ENCODE peak calls at places on chromosomes 11 and 22, in seven cellular contexts. One of them, this sample, is unnamed. For H3K4me1, the result is how much of the 10 kb centered on the place peaks cover.

GRCh38 chr11:26442131-26442530 is 110.2 kb downstream of the ANO3 start:
- DNase-seq in HepG2: no peak
- DNase-seq in SK-N-SH: no peak
- DNase-seq in HCT116: no peak
- DNase-seq in H1: no peak
- DNase-seq in K562: no peak
- DNase-seq in GM12878: no peak
- DNase-seq in this sample: no peak

GRCh38 chr11:69460540-69461257 is 20.8 kb upstream of the LINC01488 start:
- DNase-seq in HepG2: peak
- DNase-seq in HCT116: peak
- DNase-seq in GM12878: no peak
- DNase-seq in H1: no peak
- DNase-seq in K562: no peak
- DNase-seq in SK-N-SH: no peak
- DNase-seq in this sample: no peak

GRCh38 chr22:31625661-31626426 is 36.2 kb downstream of the PISD start:
- DNase-seq in HCT116: no peak
- DNase-seq in K562: peak
- DNase-seq in H1: no peak
- DNase-seq in GM12878: no peak
- DNase-seq in HepG2: no peak
- DNase-seq in SK-N-SH: no peak
- DNase-seq in this sample: peak

GRCh38 chr11:115222863-115223530 is 281.2 kb downstream of the CADM1 start:
- DNase-seq in GM12878: peak
- DNase-seq in K562: no peak
- DNase-seq in SK-N-SH: no peak
- DNase-seq in H1: no peak
- DNase-seq in HCT116: no peak
- DNase-seq in HepG2: no peak
- DNase-seq in this sample: no peak

GRCh38 chr11:74820763-74821162 is 72.1 kb downstream of the RNF169 start:
- DNase-seq in HepG2: peak
- DNase-seq in GM12878: no peak
- DNase-seq in SK-N-SH: no peak
- DNase-seq in HCT116: no peak
- DNase-seq in H1: no peak
- DNase-seq in K562: no peak
- DNase-seq in this sample: no peak

GRCh38 chr11:72009156-72009555 is 10.4 kb downstream of the IL18BP start:
- DNase-seq in HepG2: no peak
- DNase-seq in GM12878: no peak
- DNase-seq in HCT116: no peak
- DNase-seq in K562: no peak
- DNase-seq in H1: no peak
- DNase-seq in SK-N-SH: no peak
- DNase-seq in this sample: no peak

GRCh38 chr11:3009481-3009880 is 17.4 kb upstream of the NAP1L4 start:
- DNase-seq in SK-N-SH: no peak
- DNase-seq in K562: no peak
- DNase-seq in HepG2: no peak
- DNase-seq in HCT116: no peak
- DNase-seq in GM12878: no peak
- DNase-seq in H1: no peak
- DNase-seq in this sample: no peak

GRCh38 chr11:57497303-57498247 is 17.9 kb downstream of the SLC43A1 start:
- DNase-seq in GM12878: no peak
- DNase-seq in SK-N-SH: no peak
- DNase-seq in HepG2: peak
- DNase-seq in K562: no peak
- DNase-seq in H1: no peak
- DNase-seq in HCT116: no peak
- DNase-seq in this sample: no peak

GRCh38 chr11:123193742-123194141 is 1.3 kb downstream of the CLMP start:
- DNase-seq in H1: no peak
- DNase-seq in K562: no peak
- DNase-seq in GM12878: no peak
- DNase-seq in SK-N-SH: peak
- DNase-seq in HCT116: no peak
- DNase-seq in HepG2: no peak
- DNase-seq in this sample: no peak

GRCh38 chr22:17086301-17086700 is 1.5 kb downstream of the IL17RA start:
- DNase-seq in K562: no peak
- DNase-seq in HepG2: no peak
- DNase-seq in H1: no peak
- DNase-seq in HCT116: no peak
- DNase-seq in GM12878: no peak
- DNase-seq in SK-N-SH: no peak
- DNase-seq in this sample: no peak

GRCh38 chr11:19433791-19434190 is 193.0 kb upstream of the E2F8 start:
- DNase-seq in H1: no peak
- DNase-seq in HCT116: no peak
- DNase-seq in SK-N-SH: no peak
- DNase-seq in GM12878: no peak
- DNase-seq in HepG2: no peak
- DNase-seq in K562: no peak
- DNase-seq in this sample: no peak

GRCh38 chr11:19433367-19433766 is 192.6 kb upstream of the E2F8 start:
- DNase-seq in K562: no peak
- DNase-seq in HCT116: no peak
- DNase-seq in HepG2: no peak
- DNase-seq in GM12878: peak
- DNase-seq in SK-N-SH: no peak
- DNase-seq in H1: no peak
- DNase-seq in this sample: no peak

GRCh38 chr11:19431059-19431398 is 190.3 kb upstream of the E2F8 start:
- DNase-seq in HepG2: no peak
- DNase-seq in H1: no peak
- DNase-seq in SK-N-SH: no peak
- DNase-seq in HCT116: no peak
- DNase-seq in K562: no peak
- DNase-seq in GM12878: no peak
- DNase-seq in this sample: no peak

GRCh38 chr11:19430346-19431058 is 189.8 kb upstream of the E2F8 start:
- DNase-seq in SK-N-SH: no peak
- DNase-seq in K562: no peak
- DNase-seq in HCT116: no peak
- DNase-seq in GM12878: no peak
- DNase-seq in HepG2: no peak
- DNase-seq in H1: no peak
- DNase-seq in this sample: no peak

DNA sequence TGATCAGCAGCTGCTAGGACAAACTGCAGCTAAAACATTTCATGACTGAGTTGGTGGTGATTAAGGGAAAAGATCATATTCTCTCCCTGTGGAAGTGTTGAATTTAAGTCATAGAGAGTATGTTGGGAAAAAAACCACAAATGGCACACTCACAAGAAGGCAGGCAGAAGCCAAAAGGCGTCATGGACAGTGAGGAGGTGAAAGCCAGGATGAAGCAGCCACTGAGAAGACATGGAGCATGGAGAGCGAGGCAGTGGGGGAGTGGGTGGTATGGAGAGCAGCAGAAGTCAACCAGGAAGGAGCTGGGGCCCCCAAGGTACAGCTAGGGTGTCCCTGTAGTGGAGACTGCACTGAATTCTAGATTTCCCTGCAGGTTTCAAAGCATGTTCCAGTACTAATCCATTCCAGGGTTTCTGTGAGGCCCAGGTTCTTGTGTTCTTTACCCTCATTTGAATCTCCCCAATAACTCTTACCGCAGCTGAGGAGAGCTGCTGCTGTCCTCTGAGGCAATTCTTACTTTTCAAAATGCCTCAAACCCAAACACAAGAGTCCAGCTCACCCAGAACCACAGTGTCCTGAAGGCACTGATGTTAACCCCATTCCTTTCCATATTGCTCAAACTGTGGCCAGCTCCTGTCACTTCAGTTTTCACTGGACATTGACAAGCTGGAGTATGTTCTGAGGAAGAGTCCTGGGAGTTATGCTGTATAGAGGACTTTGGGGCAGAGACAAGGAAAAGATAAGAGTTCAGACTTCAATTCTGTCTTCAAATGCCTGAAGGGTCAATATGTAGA is 191.8 kb upstream of the E2F8 start:
- DNase-seq in K562: no peak
- DNase-seq in H1: no peak
- DNase-seq in HepG2: no peak
- DNase-seq in SK-N-SH: no peak
- DNase-seq in GM12878: peak
- DNase-seq in HCT116: no peak
- DNase-seq in this sample: no peak
- H3K4me3 ChIP-seq in K562: no peak
- H3K4me3 ChIP-seq in H1: no peak
- H3K4me3 ChIP-seq in HepG2: no peak
- H3K4me3 ChIP-seq in SK-N-SH: no peak
- H3K4me3 ChIP-seq in GM12878: peak
- H3K4me3 ChIP-seq in HCT116: no peak
- H3K4me3 ChIP-seq in this sample: no peak

GRCh38 chr11:66328036-66328306 is 8.3 kb downstream of the RIN1 start:
- DNase-seq in H1: no peak
- DNase-seq in SK-N-SH: no peak
- DNase-seq in HepG2: no peak
- DNase-seq in HCT116: no peak
- DNase-seq in K562: no peak
- DNase-seq in GM12878: no peak
- DNase-seq in this sample: no peak
- TF ChIP-seq YY1 in H1: no peak
- TF ChIP-seq YY1 in SK-N-SH: no peak
- TF ChIP-seq YY1 in HepG2: no peak
- TF ChIP-seq YY1 in HCT116: no peak
- TF ChIP-seq YY1 in K562: no peak
- TF ChIP-seq YY1 in GM12878: no peak
- TF ChIP-seq YY1 in this sample: no peak

GRCh38 chr11:13260196-13260962 is 17.2 kb upstream of the BMAL1 start:
- DNase-seq in H1: no peak
- DNase-seq in K562: no peak
- DNase-seq in HepG2: no peak
- DNase-seq in GM12878: no peak
- DNase-seq in HCT116: no peak
- DNase-seq in SK-N-SH: no peak
- DNase-seq in this sample: no peak

GRCh38 chr11:13261600-13262061 is 16.0 kb upstream of the BMAL1 start:
- DNase-seq in H1: no peak
- DNase-seq in HCT116: peak
- DNase-seq in HepG2: no peak
- DNase-seq in K562: no peak
- DNase-seq in GM12878: no peak
- DNase-seq in SK-N-SH: no peak
- DNase-seq in this sample: no peak

GRCh38 chr11:13259374-13259773 is 18.2 kb upstream of the BMAL1 start:
- DNase-seq in HepG2: no peak
- DNase-seq in HCT116: no peak
- DNase-seq in SK-N-SH: no peak
- DNase-seq in H1: no peak
- DNase-seq in K562: no peak
- DNase-seq in GM12878: no peak
- DNase-seq in this sample: no peak

GRCh38 chr11:13262096-13262495 is 15.5 kb upstream of the BMAL1 start:
- DNase-seq in HCT116: peak
- DNase-seq in H1: no peak
- DNase-seq in HepG2: no peak
- DNase-seq in GM12878: no peak
- DNase-seq in SK-N-SH: no peak
- DNase-seq in K562: no peak
- DNase-seq in this sample: no peak

GRCh38 chr11:13260963-13261599 is 16.5 kb upstream of the BMAL1 start:
- DNase-seq in K562: no peak
- DNase-seq in HCT116: no peak
- DNase-seq in SK-N-SH: no peak
- DNase-seq in HepG2: no peak
- DNase-seq in GM12878: no peak
- DNase-seq in H1: no peak
- DNase-seq in this sample: no peak
- H3K4me1 ChIP-seq in K562: under half
- H3K4me1 ChIP-seq in HCT116: under half
- H3K4me1 ChIP-seq in SK-N-SH: under half
- H3K4me1 ChIP-seq in HepG2: under half
- H3K4me1 ChIP-seq in GM12878: under half
- H3K4me1 ChIP-seq in H1: under half
- H3K4me1 ChIP-seq in this sample: under half

GRCh38 chr11:58659404-58659803 is 36.9 kb downstream of the CNTF start:
- DNase-seq in GM12878: no peak
- DNase-seq in HepG2: peak
- DNase-seq in SK-N-SH: no peak
- DNase-seq in K562: no peak
- DNase-seq in H1: no peak
- DNase-seq in HCT116: peak
- DNase-seq in this sample: no peak
- H3K4me3 ChIP-seq in GM12878: no peak
- H3K4me3 ChIP-seq in HepG2: no peak
- H3K4me3 ChIP-seq in SK-N-SH: no peak
- H3K4me3 ChIP-seq in K562: no peak
- H3K4me3 ChIP-seq in H1: no peak
- H3K4me3 ChIP-seq in HCT116: no peak
- H3K4me3 ChIP-seq in this sample: no peak

GRCh38 chr11:126564588-126564987 is 209.1 kb downstream of the ST3GAL4 start:
- DNase-seq in HCT116: no peak
- DNase-seq in H1: peak
- DNase-seq in SK-N-SH: no peak
- DNase-seq in GM12878: no peak
- DNase-seq in K562: no peak
- DNase-seq in HepG2: no peak
- DNase-seq in this sample: peak
- TF ChIP-seq YY1 in HCT116: no peak
- TF ChIP-seq YY1 in H1: no peak
- TF ChIP-seq YY1 in SK-N-SH: no peak
- TF ChIP-seq YY1 in GM12878: no peak
- TF ChIP-seq YY1 in K562: no peak
- TF ChIP-seq YY1 in HepG2: no peak
- TF ChIP-seq YY1 in this sample: no peak

GRCh38 chr11:134047586-134047999 is 21.3 kb upstream of the JAM3 start:
- DNase-seq in K562: no peak
- DNase-seq in HepG2: no peak
- DNase-seq in SK-N-SH: no peak
- DNase-seq in H1: no peak
- DNase-seq in GM12878: no peak
- DNase-seq in HCT116: no peak
- DNase-seq in this sample: no peak
- H3K4me1 ChIP-seq in K562: under half
- H3K4me1 ChIP-seq in HepG2: under half
- H3K4me1 ChIP-seq in SK-N-SH: under half
- H3K4me1 ChIP-seq in H1: under half
- H3K4me1 ChIP-seq in GM12878: under half
- H3K4me1 ChIP-seq in HCT116: under half
- H3K4me1 ChIP-seq in this sample: under half

This sample was measured in NT2/D1.